ENCODE peak calls at places on chromosome 7, in six cellular contexts. L is body of pancreas; D is adrenal gland; W is SK-N-SH; U is CD4-positive, alpha-beta T cell; F is sigmoid colon. S is an unnamed sample.

GRCh38 chr7:76505168-76506080 is 4.9 kb upstream of the UPK3B start:
- DNase-seq in W (peak; percentile 33), D (peak; percentile 13), L (no peak), U (no peak), F (peak; percentile 58), S (no peak)

GRCh38 chr7:37065779-37066271 is 341.5 kb upstream of the AOAH start:
- DNase-seq in W (no peak), F (no peak), U (no peak), L (no peak), D (no peak), S (no peak)

GRCh38 chr7:43465581-43466554 is 117.0 kb upstream of the STK17A start:
- DNase-seq in W (peak; percentile 51), F (no peak), D (no peak), L (no peak), U (no peak), S (no peak)

GRCh38 chr7:47453093-47454056 is 128.5 kb downstream of the TNS3 start:
- DNase-seq in D (peak; percentile 82), L (peak; percentile 87), U (no peak), F (peak; percentile 89), W (no peak), S (peak; percentile 85)

GRCh38 chr7:29007127-29007526 is 49.0 kb upstream of the TRIL start:
- DNase-seq in U (no peak), F (no peak), D (no peak), L (no peak), W (no peak), S (no peak)

GRCh38 chr7:32616625-32617024 is 121.3 kb downstream of the AVL9 start:
- DNase-seq in U (no peak), D (peak; percentile 61), L (no peak), F (no peak), W (no peak), S (no peak)

GRCh38 chr7:149196705-149197171 is 1.4 kb downstream of the ZNF282 start:
- DNase-seq in W (peak; percentile 64), L (no peak), F (peak; percentile 58), U (no peak), D (no peak), S (no peak)

GRCh38 chr7:26681819-26682418 is 182.5 kb downstream of the SKAP2 start:
- DNase-seq in F (no peak), W (peak; percentile 23), D (no peak), L (no peak), U (no peak), S (no peak)

GRCh38 chr7:90749774-90750173 is 153.7 kb downstream of the CDK14 start:
- DNase-seq in D (no peak), L (no peak), F (no peak), U (no peak), W (peak; percentile 52), S (no peak)

DNA sequence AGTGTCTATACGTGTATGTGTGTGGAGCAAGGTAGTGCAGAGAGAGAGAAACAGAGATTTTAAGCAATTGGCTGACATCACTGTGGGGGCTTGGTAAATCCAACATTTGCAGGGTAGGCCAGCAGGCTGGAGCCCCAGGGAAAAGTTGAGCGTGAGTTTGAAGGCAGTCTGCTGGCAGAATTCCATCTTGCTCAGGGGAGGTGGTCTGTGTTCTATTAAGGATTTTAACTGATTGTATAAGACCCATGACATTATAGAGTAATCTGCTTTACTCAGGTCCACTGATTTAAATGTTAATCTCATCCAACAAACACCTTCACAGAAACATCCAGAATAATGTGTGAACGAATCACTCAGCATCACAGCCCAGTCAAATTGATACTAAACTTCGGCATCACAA is 912.9 kb downstream of the GRM8 start:
- DNase-seq in D (no peak), F (no peak), U (no peak), L (no peak), W (peak; percentile 27), S (no peak)
- H3K27ac ChIP-seq in D (no peak overlapping the region), F (no peak overlapping the region), U (no peak overlapping the region), L (no peak overlapping the region), W (peak overlapping the region; percentile 5), S (no peak overlapping the region)

DNA sequence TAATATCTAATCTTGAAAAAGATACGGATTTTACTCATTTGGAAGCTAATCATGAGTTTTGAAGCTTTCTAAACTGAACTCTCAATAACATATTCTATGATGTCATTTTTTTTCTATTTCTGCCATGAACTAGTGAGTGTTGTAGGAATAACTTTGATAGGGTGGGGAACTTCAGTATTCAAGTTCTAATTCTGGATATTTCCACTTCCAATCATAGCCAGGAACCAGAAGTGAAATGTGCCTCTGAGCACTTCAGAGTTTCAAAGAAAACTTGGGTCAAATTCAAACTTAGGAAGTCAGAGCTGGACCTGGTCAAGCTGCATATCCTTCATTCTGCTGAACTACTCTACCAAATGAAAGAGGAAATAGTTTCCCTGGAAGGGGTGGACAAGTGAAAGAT is 847 bp downstream of the AGMO start:
- DNase-seq in U (no peak), D (no peak), F (no peak), W (no peak), L (no peak), S (no peak)
- H3K27ac ChIP-seq in U (no peak overlapping the region), D (no peak overlapping the region), F (peak overlapping the region; percentile 8), W (no peak overlapping the region), L (no peak overlapping the region), S (no peak overlapping the region)

GRCh38 chr7:95213809-95214492 is 110.4 kb downstream of the PON1 start:
- DNase-seq in L (peak; percentile 29), D (peak; percentile 65), F (peak; percentile 75), U (no peak), W (no peak), S (no peak)

GRCh38 chr7:95209276-95209675 is 115.1 kb downstream of the PON1 start:
- DNase-seq in D (no peak), U (no peak), F (no peak), L (no peak), W (no peak), S (no peak)

GRCh38 chr7:95209778-95210177 is 114.6 kb downstream of the PON1 start:
- DNase-seq in D (no peak), U (no peak), F (no peak), L (no peak), W (no peak), S (no peak)

GRCh38 chr7:95213148-95213547 is 111.2 kb downstream of the PON1 start:
- DNase-seq in L (no peak), F (no peak), U (no peak), D (no peak), W (no peak), S (no peak)
- H3K27ac ChIP-seq in L (no peak overlapping the region), F (no peak overlapping the region), U (no peak overlapping the region), D (no peak overlapping the region), W (no peak overlapping the region), S (no peak overlapping the region)

DNA sequence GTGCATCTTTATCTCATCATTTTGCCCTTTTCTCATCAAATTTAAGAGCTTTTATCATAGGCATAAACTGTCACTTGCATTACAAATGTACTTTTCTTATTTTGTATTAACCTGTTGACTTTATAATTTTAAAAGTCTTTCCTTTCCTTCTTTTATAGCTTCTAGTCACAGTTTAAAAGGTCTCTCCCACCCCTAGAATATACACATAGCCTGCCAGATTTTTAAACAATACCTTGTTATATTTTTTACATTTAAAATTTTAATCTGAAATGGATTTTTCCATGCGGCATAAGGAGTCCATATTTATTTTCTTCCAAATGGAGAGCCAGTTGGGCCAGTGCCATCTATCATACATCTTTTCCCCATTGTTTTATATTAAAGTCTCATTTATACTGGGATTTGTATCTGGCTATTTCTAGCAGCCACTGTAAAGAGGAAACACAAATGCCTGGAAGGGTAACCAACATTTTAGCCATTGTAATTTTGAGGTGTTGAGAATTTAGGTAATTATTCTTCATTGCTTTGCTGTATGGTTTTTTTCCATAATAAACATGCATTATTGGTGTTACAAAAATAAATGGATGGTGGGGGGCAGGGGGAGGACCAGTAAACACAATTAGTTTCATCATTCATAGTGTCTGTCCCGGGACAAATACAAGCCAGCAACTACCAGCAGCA is 92.8 kb downstream of the CCDC71L start:
- DNase-seq in W (no peak), F (no peak), L (no peak), U (no peak), D (no peak), S (no peak)
- H3K27ac ChIP-seq in W (peak overlapping the region; percentile 98), F (no peak overlapping the region), L (no peak overlapping the region), U (no peak overlapping the region), D (no peak overlapping the region), S (no peak overlapping the region)

S was measured in lower lobe of right lung.